ENCODE peak calls at places on chromosomes 11 and 22, in six cellular contexts. S, G, I, V, Q and N are unnamed samples.

GRCh38 chr11:2521681-2522630 is 77.1 kb downstream of the KCNQ1 start:
- DNase-seq in Q (no peak), V (no peak), I (no peak), G (no peak), S (peak), N (no peak)

GRCh38 chr11:77127969-77128691 is at the start of gene MYO7A:
- DNase-seq in S (peak), Q (peak), I (no peak), G (peak), V (no peak), N (peak)

GRCh38 chr11:76918941-76919386 is 58.2 kb downstream of the ACER3 start:
- DNase-seq in G (peak), S (peak), V (peak), Q (peak), I (peak), N (peak)

GRCh38 chr11:72716291-72716690 is 35.9 kb downstream of the ARAP1 start:
- DNase-seq in S (no peak), Q (peak), I (no peak), G (no peak), V (no peak), N (no peak)

GRCh38 chr11:12280199-12280837 is 97.1 kb upstream of the PARVA start:
- DNase-seq in I (no peak), G (no peak), S (peak), V (no peak), Q (no peak), N (no peak)

GRCh38 chr11:75583710-75584658 is 21.9 kb downstream of the SERPINH1 start:
- DNase-seq in V (no peak), I (no peak), Q (peak), G (peak), S (peak), N (peak)

GRCh38 chr11:911031-911889 is 650 bp upstream of the CHID1 start:
- DNase-seq in G (peak), Q (peak), I (peak), S (peak), V (peak), N (peak)

GRCh38 chr11:74009230-74009547 is 304 bp upstream of the UCP3 start:
- DNase-seq in I (no peak), V (no peak), G (no peak), Q (no peak), S (no peak), N (no peak)

GRCh38 chr22:45648320-45649070 is 23.1 kb upstream of the ATXN10 start:
- DNase-seq in S (no peak), V (no peak), I (no peak), Q (no peak), G (no peak), N (no peak)

GRCh38 chr11:7606496-7606895 is 66.8 kb downstream of the CYB5R2 start:
- DNase-seq in G (no peak), V (no peak), Q (no peak), I (no peak), S (no peak), N (no peak)

GRCh38 chr22:41862530-41863266 is 29.8 kb downstream of the SREBF2 start:
- DNase-seq in I (no peak), Q (peak), S (no peak), G (no peak), V (no peak), N (no peak)

DNA sequence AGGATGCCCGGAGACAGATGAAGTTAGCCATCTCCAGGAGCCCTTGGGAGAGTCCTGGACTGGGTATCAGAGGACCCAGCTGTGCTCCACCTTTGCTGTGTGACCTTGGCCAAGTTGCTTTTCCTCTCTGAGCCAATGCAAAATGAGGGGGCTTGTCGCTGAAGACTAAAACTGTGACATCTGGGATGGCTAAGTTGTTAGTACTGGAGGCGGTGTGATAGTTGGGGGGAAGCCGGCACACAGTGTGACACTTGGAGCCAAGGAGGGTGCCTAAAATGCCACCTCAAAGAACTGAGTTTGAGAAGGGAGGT is 481 bp downstream of the INPP5J start:
- DNase-seq in G (no peak), I (no peak), Q (no peak), S (no peak), V (no peak), N (no peak)
- H3K27ac ChIP-seq in G (no peak), I (no peak), Q (no peak), S (no peak), V (no peak), N (no peak)

GRCh38 chr22:49664891-49665290 is 162.8 kb downstream of the BRD1 start:
- DNase-seq in V (no peak), Q (no peak), I (no peak), G (no peak), S (no peak), N (peak)

GRCh38 chr22:49664371-49664881 is 163.2 kb downstream of the BRD1 start:
- DNase-seq in S (peak), I (no peak), V (no peak), Q (no peak), G (no peak), N (no peak)

GRCh38 chr22:49667236-49667635 is 160.4 kb downstream of the BRD1 start:
- DNase-seq in I (no peak), V (no peak), Q (no peak), G (no peak), S (no peak), N (peak)

GRCh38 chr22:49668402-49668801 is 159.3 kb downstream of the BRD1 start:
- DNase-seq in S (no peak), G (no peak), Q (no peak), I (no peak), V (no peak), N (no peak)

GRCh38 chr22:49666146-49666809 is 161.4 kb downstream of the BRD1 start:
- DNase-seq in Q (no peak), I (no peak), S (no peak), G (no peak), V (no peak), N (no peak)
- H3K4me2 ChIP-seq in Q (no peak), I (no peak), S (no peak), G (no peak), V (no peak), N (no peak)

GRCh38 chr11:64134963-64135362 is 30.9 kb downstream of the MACROD1 start:
- DNase-seq in S (no peak), I (no peak), G (no peak), Q (no peak), V (no peak), N (no peak)

GRCh38 chr11:64139045-64139444 is 26.9 kb downstream of the MACROD1 start:
- DNase-seq in Q (no peak), I (no peak), G (no peak), V (no peak), S (no peak), N (no peak)

GRCh38 chr11:64138413-64138812 is 27.5 kb downstream of the MACROD1 start:
- DNase-seq in S (no peak), V (no peak), G (no peak), I (no peak), Q (no peak), N (no peak)

GRCh38 chr11:64135711-64136110 is 30.2 kb downstream of the MACROD1 start:
- DNase-seq in V (no peak), I (no peak), S (no peak), G (no peak), Q (no peak), N (no peak)

GRCh38 chr11:64136767-64137166 is 29.1 kb downstream of the MACROD1 start:
- DNase-seq in S (no peak), G (no peak), Q (no peak), V (no peak), I (no peak), N (no peak)
- TF ChIP-seq EZH2 in S (no peak), G (no peak), Q (no peak), V (no peak), I (no peak), N (no peak)

DNA sequence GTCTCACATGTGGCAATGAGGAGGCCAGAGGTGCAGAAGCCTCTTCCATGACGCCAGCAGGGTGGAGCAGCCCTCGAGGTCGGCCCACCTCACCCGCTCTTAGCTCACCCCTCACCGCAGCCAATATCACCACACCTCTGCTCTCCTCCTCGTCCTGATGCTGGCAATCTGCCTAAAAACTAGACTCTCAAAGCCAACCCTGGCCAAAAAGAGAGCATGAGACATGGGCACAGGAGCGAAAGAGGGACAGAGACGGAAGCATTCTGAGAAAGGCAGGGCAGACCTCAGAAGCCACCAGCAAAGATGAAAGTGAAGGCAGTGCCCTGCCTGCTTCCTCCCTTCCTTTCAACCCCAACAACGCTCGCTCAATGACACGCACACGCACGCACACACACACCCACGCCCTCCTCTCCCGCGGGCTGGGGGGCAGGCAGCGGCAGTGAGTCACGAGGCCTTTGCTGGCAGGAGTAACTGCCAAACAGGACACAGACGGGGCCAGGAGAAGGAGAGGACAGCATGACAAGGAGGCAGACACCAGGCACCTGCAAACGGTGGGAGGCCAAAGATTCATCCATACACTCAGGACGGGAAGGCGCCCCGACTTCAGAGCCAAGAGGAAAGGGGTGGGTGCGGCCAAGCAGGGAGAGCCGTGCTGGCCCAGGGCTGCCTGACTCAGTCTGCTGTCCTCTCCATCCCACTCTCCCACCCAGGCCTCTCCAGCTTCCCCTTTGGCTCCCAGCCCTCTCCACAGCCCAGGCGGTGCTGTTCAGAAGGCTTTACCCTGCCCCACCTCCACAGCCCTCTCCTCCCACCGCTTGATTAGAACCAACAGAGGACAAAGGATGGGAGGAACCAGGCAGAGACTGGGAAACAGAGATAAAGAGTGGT is 11.4 kb downstream of the IGSF9B start:
- DNase-seq in S (no peak), G (no peak), V (peak), Q (no peak), I (peak), N (no peak)
- H3K27ac ChIP-seq in S (no peak), G (no peak), V (no peak), Q (no peak), I (no peak), N (no peak)

GRCh38 chr11:117044287-117045035 is 53.8 kb downstream of the SIK3 start:
- DNase-seq in S (no peak), Q (no peak), G (no peak), V (no peak), I (peak), N (peak)
- H3K4me2 ChIP-seq in S (no peak), Q (peak), G (no peak), V (no peak), I (peak), N (no peak)

GRCh38 chr22:38080847-38081635 is 2.9 kb downstream of the SLC16A8 start:
- DNase-seq in S (peak), I (no peak), V (peak), G (no peak), Q (peak), N (peak)

GRCh38 chr22:38080468-38080846 is 3.5 kb downstream of the SLC16A8 start:
- DNase-seq in Q (no peak), G (no peak), S (no peak), I (no peak), V (no peak), N (no peak)

GRCh38 chr22:38081941-38082828 is 1.8 kb downstream of the SLC16A8 start:
- DNase-seq in I (no peak), S (no peak), Q (no peak), V (no peak), G (no peak), N (no peak)

GRCh38 chr22:38082986-38083710 is 836 bp downstream of the SLC16A8 start:
- DNase-seq in V (no peak), G (no peak), S (no peak), Q (no peak), I (no peak), N (no peak)

GRCh38 chr22:38081636-38081940 is 2.4 kb downstream of the SLC16A8 start:
- DNase-seq in I (no peak), S (no peak), V (no peak), G (no peak), Q (no peak), N (no peak)
- TF ChIP-seq EZH2 in I (no peak), S (peak), V (no peak), G (no peak), Q (no peak), N (peak)